ENCODE peak calls at places on chromosomes 3 and 15, in five cellular contexts. H is HL-60, U is GM10248, P is H9, A is endodermal cell. O is an unnamed sample.
A peak's percentile ranks its signal among the peaks of the same experiment; 100 is the strongest.

GRCh38 chr15:54609152-54609551 is 587.6 kb downstream of the RSL24D1 start:
- DNase-seq in H (no peak), A (no peak), P (no peak), U (no peak), O (no peak)

GRCh38 chr15:40103124-40103858 is 5.4 kb downstream of the BMF start:
- DNase-seq in H (no peak), A (peak; percentile 91), U (no peak), P (peak; percentile 92), O (peak; percentile 97)

GRCh38 chr3:188584958-188585689 is 431.2 kb downstream of the LPP start:
- DNase-seq in U (no peak), P (no peak), A (no peak), H (no peak), O (no peak)

GRCh38 chr3:147119346-147119745 is 287.0 kb downstream of the ZIC4 start:
- DNase-seq in U (no peak), P (no peak), A (no peak), H (no peak), O (no peak)

GRCh38 chr3:113717818-113718217 is 21.4 kb upstream of the USF3 start:
- DNase-seq in H (no peak), U (no peak), A (no peak), P (no peak), O (no peak)

GRCh38 chr3:124014366-124014942 is 22.5 kb upstream of the ROPN1 start:
- DNase-seq in P (no peak), A (no peak), U (no peak), H (no peak), O (no peak)

GRCh38 chr3:187012609-187013051 is 82.3 kb downstream of the ST6GAL1 start:
- DNase-seq in P (no peak), U (no peak), A (no peak), H (no peak), O (peak; percentile 51)

GRCh38 chr3:122948398-122948797 is 79.2 kb downstream of the SEMA5B start:
- DNase-seq in A (peak; percentile 71), H (no peak), P (peak; percentile 58), U (no peak), O (no peak)

GRCh38 chr3:187702507-187703033 is at the start of gene RTP2:
- DNase-seq in P (no peak), H (no peak), U (no peak), A (no peak), O (no peak)

GRCh38 chr3:39499651-39500273 is 32.3 kb downstream of the MOBP start:
- DNase-seq in H (no peak), U (no peak), P (no peak), A (no peak), O (no peak)

GRCh38 chr3:131549340-131549739 is 46.6 kb upstream of the MRPL3 start:
- DNase-seq in P (no peak), U (no peak), H (no peak), A (no peak), O (no peak)

GRCh38 chr3:33915796-33916589 is 117.6 kb downstream of the PDCD6IP start:
- DNase-seq in H (no peak), A (peak; percentile 57), P (no peak), U (peak; percentile 28), O (no peak)

GRCh38 chr15:67098768-67099282 is 33.4 kb downstream of the SMAD3 start:
- DNase-seq in P (no peak), A (no peak), U (no peak), H (no peak), O (no peak)

GRCh38 chr15:34610388-34610787 is 26.9 kb upstream of the GOLGA8B start:
- DNase-seq in A (no peak), U (no peak), H (no peak), P (no peak), O (no peak)

DNA sequence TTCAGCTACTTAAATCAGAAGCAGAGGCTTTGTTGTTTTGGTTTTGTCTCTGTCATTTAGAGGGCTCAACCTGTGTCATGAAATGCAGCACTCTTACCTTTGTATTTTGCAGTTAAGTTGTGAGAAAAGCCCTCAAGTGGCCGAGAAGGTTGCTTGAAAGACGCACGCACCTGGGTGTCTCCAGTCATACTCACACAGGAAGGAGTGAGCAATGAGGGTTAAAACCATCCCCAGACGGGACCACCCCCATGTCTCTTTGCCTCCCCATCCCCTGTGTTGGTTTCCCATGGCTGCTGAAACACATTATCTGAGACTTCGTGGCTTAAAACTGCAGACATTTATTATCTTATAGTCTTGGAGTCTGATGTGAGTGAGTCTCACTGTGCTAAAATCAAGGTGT is 376.1 kb upstream of the CFAP20DC start:
- DNase-seq in P (no peak), U (no peak), H (no peak), A (no peak), O (no peak)
- TF ChIP-seq CTCF in P (no peak), U (no peak), H (no peak), A (no peak), O (no peak)

GRCh38 chr15:57751177-57751800 is 44.8 kb downstream of the POLR2M start:
- DNase-seq in H (no peak), U (peak; percentile 26), A (peak; percentile 63), P (no peak), O (no peak)
- TF ChIP-seq CTCF in H (peak; percentile 5), U (peak; percentile 43), A (peak; percentile 77), P (peak; percentile 68), O (peak; percentile 78)

DNA sequence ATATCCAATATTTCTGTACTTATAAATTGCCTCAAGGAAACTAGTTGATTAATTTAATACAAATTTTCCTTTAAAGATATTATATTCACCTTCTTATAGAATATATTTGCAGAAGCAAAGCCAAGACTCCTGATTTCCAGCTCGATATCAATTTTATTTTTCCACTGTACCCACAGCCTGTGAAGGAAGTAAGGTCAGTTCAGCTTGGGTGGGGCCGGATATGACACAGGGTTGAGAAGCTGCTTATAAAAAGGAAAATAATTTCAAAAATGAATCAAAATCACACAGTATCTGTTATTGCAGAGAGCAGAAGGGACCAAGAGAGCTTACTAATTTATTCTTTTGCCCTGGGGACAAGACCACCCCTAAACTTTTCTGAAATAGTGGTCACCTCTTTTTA is 491.4 kb downstream of the TUSC7 start:
- DNase-seq in H (no peak), A (no peak), P (no peak), U (no peak), O (no peak)
- TF ChIP-seq CTCF in H (no peak), A (no peak), P (no peak), U (no peak), O (no peak)

GRCh38 chr15:30905821-30906220 is 2.1 kb downstream of the FAN1 start:
- DNase-seq in A (no peak), P (no peak), H (no peak), U (no peak), O (peak; percentile 19)
- TF ChIP-seq CTCF in A (peak; percentile 44), P (peak; percentile 52), H (no peak), U (no peak), O (no peak)

O was measured in osteocyte.